ENCODE peak calls at places on chromosomes 6 and 20, in five cellular contexts. One of them, this sample, is unnamed.

GRCh38 chr6:157405986-157406385 is 25.0 kb downstream of the ZDHHC14 start:
- DNase-seq in pancreas: no peak
- DNase-seq in astrocyte: peak; percentile 59
- DNase-seq in tibial nerve: no peak
- DNase-seq in colonic mucosa: no peak
- DNase-seq in this sample: no peak

GRCh38 chr20:5513975-5514516 is 197.3 kb upstream of the PROKR2 start:
- DNase-seq in pancreas: no peak
- DNase-seq in astrocyte: peak; percentile 23
- DNase-seq in tibial nerve: no peak
- DNase-seq in colonic mucosa: peak; percentile 66
- DNase-seq in this sample: peak; percentile 64

GRCh38 chr20:48690888-48691287 is 136.9 kb downstream of the PREX1 start:
- DNase-seq in pancreas: no peak
- DNase-seq in astrocyte: peak; percentile 65
- DNase-seq in tibial nerve: no peak
- DNase-seq in colonic mucosa: peak; percentile 81
- DNase-seq in this sample: no peak

GRCh38 chr6:137051790-137052472 is 7.2 kb upstream of the IL20RA start:
- DNase-seq in pancreas: no peak
- DNase-seq in astrocyte: no peak
- DNase-seq in tibial nerve: no peak
- DNase-seq in colonic mucosa: no peak
- DNase-seq in this sample: no peak

GRCh38 chr20:4472906-4473305 is 248.8 kb upstream of the PRND start:
- DNase-seq in pancreas: no peak
- DNase-seq in astrocyte: no peak
- DNase-seq in tibial nerve: no peak
- DNase-seq in colonic mucosa: no peak
- DNase-seq in this sample: no peak

GRCh38 chr6:30590509-30590908 is 19.3 kb downstream of the ABCF1 start:
- DNase-seq in pancreas: no peak
- DNase-seq in astrocyte: no peak
- DNase-seq in tibial nerve: no peak
- DNase-seq in colonic mucosa: no peak
- DNase-seq in this sample: no peak

GRCh38 chr6:10558575-10558974 is 37.4 kb downstream of the GCNT2 start:
- DNase-seq in pancreas: no peak
- DNase-seq in astrocyte: no peak
- DNase-seq in tibial nerve: no peak
- DNase-seq in colonic mucosa: peak; percentile 67
- DNase-seq in this sample: peak; percentile 63

GRCh38 chr6:47075741-47076421 is 33.7 kb upstream of the ADGRF1 start:
- DNase-seq in pancreas: no peak
- DNase-seq in astrocyte: no peak
- DNase-seq in tibial nerve: no peak
- DNase-seq in colonic mucosa: no peak
- DNase-seq in this sample: no peak

GRCh38 chr6:149919834-149920225 is 3.1 kb downstream of the RAET1G start:
- DNase-seq in pancreas: no peak
- DNase-seq in astrocyte: no peak
- DNase-seq in tibial nerve: no peak
- DNase-seq in colonic mucosa: no peak
- DNase-seq in this sample: no peak

GRCh38 chr6:159490298-159490937 is 202.6 kb downstream of the SOD2 start:
- DNase-seq in pancreas: no peak
- DNase-seq in astrocyte: no peak
- DNase-seq in tibial nerve: peak; percentile 75
- DNase-seq in colonic mucosa: no peak
- DNase-seq in this sample: no peak

GRCh38 chr6:18551228-18551627 is 164.1 kb downstream of the RNF144B start:
- DNase-seq in pancreas: no peak
- DNase-seq in astrocyte: peak; percentile 66
- DNase-seq in tibial nerve: no peak
- DNase-seq in colonic mucosa: no peak
- DNase-seq in this sample: no peak

GRCh38 chr6:148491638-148492210 is 149.1 kb downstream of the SASH1 start:
- DNase-seq in pancreas: no peak
- DNase-seq in astrocyte: peak; percentile 40
- DNase-seq in tibial nerve: no peak
- DNase-seq in colonic mucosa: no peak
- DNase-seq in this sample: no peak

GRCh38 chr6:101509556-101509955 is 116.0 kb downstream of the GRIK2 start:
- DNase-seq in pancreas: no peak
- DNase-seq in astrocyte: peak; percentile 11
- DNase-seq in tibial nerve: no peak
- DNase-seq in colonic mucosa: no peak
- DNase-seq in this sample: no peak

GRCh38 chr6:165663283-165663735 is 268 bp upstream of the PDE10A start:
- DNase-seq in pancreas: no peak
- DNase-seq in astrocyte: no peak
- DNase-seq in tibial nerve: peak; percentile 28
- DNase-seq in colonic mucosa: no peak
- DNase-seq in this sample: no peak

GRCh38 chr6:105258816-105259215 is 79.0 kb upstream of the POPDC3 start:
- DNase-seq in pancreas: no peak
- DNase-seq in astrocyte: peak; percentile 55
- DNase-seq in tibial nerve: no peak
- DNase-seq in colonic mucosa: no peak
- DNase-seq in this sample: no peak

GRCh38 chr6:139776051-139776450 is 401.6 kb upstream of the CITED2 start:
- DNase-seq in pancreas: no peak
- DNase-seq in astrocyte: no peak
- DNase-seq in tibial nerve: no peak
- DNase-seq in colonic mucosa: peak; percentile 38
- DNase-seq in this sample: no peak

GRCh38 chr6:79432726-79433125 is 104.5 kb downstream of the LCA5 start:
- DNase-seq in pancreas: no peak
- DNase-seq in astrocyte: no peak
- DNase-seq in tibial nerve: no peak
- DNase-seq in colonic mucosa: no peak
- DNase-seq in this sample: no peak

GRCh38 chr20:50215101-50215500 is 24.5 kb downstream of the CEBPB start:
- DNase-seq in pancreas: no peak
- DNase-seq in astrocyte: peak; percentile 57
- DNase-seq in tibial nerve: no peak
- DNase-seq in colonic mucosa: no peak
- DNase-seq in this sample: no peak

GRCh38 chr6:35258858-35259193 is 709 bp upstream of the ZNF76 start:
- DNase-seq in pancreas: no peak
- DNase-seq in astrocyte: peak; percentile 51
- DNase-seq in tibial nerve: peak; percentile 29
- DNase-seq in colonic mucosa: no peak
- DNase-seq in this sample: no peak

GRCh38 chr6:79656134-79656533 is 25.0 kb downstream of the SH3BGRL2 start:
- DNase-seq in pancreas: no peak
- DNase-seq in astrocyte: no peak
- DNase-seq in tibial nerve: no peak
- DNase-seq in colonic mucosa: no peak
- DNase-seq in this sample: no peak

GRCh38 chr20:41978246-41978790 is 360.1 kb upstream of the CHD6 start:
- DNase-seq in pancreas: no peak
- DNase-seq in astrocyte: no peak
- DNase-seq in tibial nerve: no peak
- DNase-seq in colonic mucosa: no peak
- DNase-seq in this sample: no peak

GRCh38 chr20:49344975-49345374 is 67.1 kb upstream of the ZNFX1 start:
- DNase-seq in pancreas: peak; percentile 21
- DNase-seq in astrocyte: peak; percentile 95
- DNase-seq in tibial nerve: peak; percentile 48
- DNase-seq in colonic mucosa: peak; percentile 21
- DNase-seq in this sample: no peak

GRCh38 chr6:69061066-69061465 is 426.0 kb downstream of the ADGRB3 start:
- DNase-seq in pancreas: no peak
- DNase-seq in astrocyte: no peak
- DNase-seq in tibial nerve: no peak
- DNase-seq in colonic mucosa: no peak
- DNase-seq in this sample: no peak

GRCh38 chr20:35618372-35619131 is 2.9 kb downstream of the SPAG4 start:
- DNase-seq in pancreas: no peak
- DNase-seq in astrocyte: peak; percentile 8
- DNase-seq in tibial nerve: no peak
- DNase-seq in colonic mucosa: peak; percentile 44
- DNase-seq in this sample: peak; percentile 57

GRCh38 chr6:20447157-20447556 is 45.5 kb downstream of the E2F3 start:
- DNase-seq in pancreas: no peak
- DNase-seq in astrocyte: no peak
- DNase-seq in tibial nerve: peak; percentile 14
- DNase-seq in colonic mucosa: no peak
- DNase-seq in this sample: no peak

GRCh38 chr20:57708694-57709673 is 831 bp downstream of the PMEPA1 start:
- DNase-seq in pancreas: no peak
- DNase-seq in astrocyte: no peak
- DNase-seq in tibial nerve: no peak
- DNase-seq in colonic mucosa: peak; percentile 49
- DNase-seq in this sample: peak; percentile 64

GRCh38 chr20:48620486-48621255 is 207.1 kb downstream of the PREX1 start:
- DNase-seq in pancreas: peak; percentile 83
- DNase-seq in astrocyte: peak; percentile 74
- DNase-seq in tibial nerve: peak; percentile 79
- DNase-seq in colonic mucosa: peak; percentile 94
- DNase-seq in this sample: peak; percentile 91

GRCh38 chr20:48294942-48295341 is 509.7 kb upstream of the SULF2 start:
- DNase-seq in pancreas: no peak
- DNase-seq in astrocyte: no peak
- DNase-seq in tibial nerve: no peak
- DNase-seq in colonic mucosa: no peak
- DNase-seq in this sample: no peak

GRCh38 chr6:144777249-144777648 is 492.1 kb downstream of the UTRN start:
- DNase-seq in pancreas: no peak
- DNase-seq in astrocyte: no peak
- DNase-seq in tibial nerve: no peak
- DNase-seq in colonic mucosa: no peak
- DNase-seq in this sample: no peak

GRCh38 chr6:134288538-134289203 is 29.2 kb downstream of the SGK1 start:
- DNase-seq in pancreas: no peak
- DNase-seq in astrocyte: peak; percentile 92
- DNase-seq in tibial nerve: peak; percentile 45
- DNase-seq in colonic mucosa: no peak
- DNase-seq in this sample: no peak

GRCh38 chr6:109397020-109397419 is 14.8 kb upstream of the CD164 start:
- DNase-seq in pancreas: no peak
- DNase-seq in astrocyte: no peak
- DNase-seq in tibial nerve: no peak
- DNase-seq in colonic mucosa: no peak
- DNase-seq in this sample: no peak

GRCh38 chr6:158269657-158270056 is 42.6 kb upstream of the TULP4 start:
- DNase-seq in pancreas: no peak
- DNase-seq in astrocyte: no peak
- DNase-seq in tibial nerve: no peak
- DNase-seq in colonic mucosa: no peak
- DNase-seq in this sample: no peak

GRCh38 chr20:50141018-50141675 is 12.4 kb downstream of the PEDS1 start:
- DNase-seq in pancreas: no peak
- DNase-seq in astrocyte: no peak
- DNase-seq in tibial nerve: no peak
- DNase-seq in colonic mucosa: no peak
- DNase-seq in this sample: no peak

GRCh38 chr6:13383280-13384163 is 55.2 kb upstream of the TBC1D7 start:
- DNase-seq in pancreas: peak; percentile 32
- DNase-seq in astrocyte: peak; percentile 57
- DNase-seq in tibial nerve: no peak
- DNase-seq in colonic mucosa: no peak
- DNase-seq in this sample: no peak

GRCh38 chr6:75481936-75482593 is 11.5 kb downstream of the FILIP1 start:
- DNase-seq in pancreas: no peak
- DNase-seq in astrocyte: peak; percentile 63
- DNase-seq in tibial nerve: peak; percentile 46
- DNase-seq in colonic mucosa: no peak
- DNase-seq in this sample: no peak

GRCh38 chr20:33689973-33690372 is 3.8 kb upstream of the E2F1 start:
- DNase-seq in pancreas: no peak
- DNase-seq in astrocyte: peak; percentile 47
- DNase-seq in tibial nerve: no peak
- DNase-seq in colonic mucosa: no peak
- DNase-seq in this sample: no peak
- H3K4me1 ChIP-seq in pancreas: no peaks in the 10 kb centered on the region
- H3K4me1 ChIP-seq in astrocyte: peaks cover 17% of the 10 kb centered on the region
- H3K4me1 ChIP-seq in tibial nerve: peaks cover 42% of the 10 kb centered on the region
- H3K4me1 ChIP-seq in colonic mucosa: peaks cover 10% of the 10 kb centered on the region
- H3K4me1 ChIP-seq in this sample: no peaks in the 10 kb centered on the region

DNA sequence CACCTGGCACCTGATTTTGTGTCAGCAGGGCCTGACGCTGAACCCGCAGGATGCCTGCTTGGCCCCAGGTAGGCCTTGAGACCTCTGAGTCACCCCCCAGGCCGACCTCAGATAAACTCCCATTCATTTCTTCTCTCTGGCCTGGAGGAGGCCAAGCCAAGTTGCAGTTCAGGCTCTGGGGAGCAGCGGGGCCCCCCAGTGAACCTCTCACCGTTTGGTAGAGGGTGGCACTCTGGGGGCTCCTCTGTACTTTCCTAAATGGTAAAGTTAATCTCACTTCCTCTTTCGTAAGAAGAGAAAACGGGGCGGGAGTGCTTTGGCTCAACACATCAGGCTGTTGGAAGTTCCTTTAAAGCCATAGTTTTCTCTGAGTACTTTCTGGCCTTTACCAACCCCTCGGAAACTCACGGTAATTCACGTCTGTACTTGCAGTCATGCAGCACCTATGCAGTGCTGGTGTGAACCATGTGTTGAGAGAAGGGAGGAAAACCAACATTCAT is 2.8 kb downstream of the SIRPA start:
- DNase-seq in pancreas: no peak
- DNase-seq in astrocyte: no peak
- DNase-seq in tibial nerve: no peak
- DNase-seq in colonic mucosa: peak; percentile 27
- DNase-seq in this sample: peak; percentile 76
- H3K27ac ChIP-seq in pancreas: peak overlapping the region; percentile 27
- H3K27ac ChIP-seq in astrocyte: no peak overlapping the region
- H3K27ac ChIP-seq in tibial nerve: peak overlapping the region; percentile 33
- H3K27ac ChIP-seq in colonic mucosa: peak overlapping the region; percentile 40
- H3K27ac ChIP-seq in this sample: peak overlapping the region; percentile 68

GRCh38 chr6:49849121-49849907 is 17.0 kb downstream of the CRISP1 start:
- DNase-seq in pancreas: no peak
- DNase-seq in astrocyte: peak; percentile 25
- DNase-seq in tibial nerve: no peak
- DNase-seq in colonic mucosa: no peak
- DNase-seq in this sample: no peak
- H3K4me1 ChIP-seq in pancreas: no peaks in the 10 kb centered on the region
- H3K4me1 ChIP-seq in astrocyte: no peaks in the 10 kb centered on the region
- H3K4me1 ChIP-seq in tibial nerve: no peaks in the 10 kb centered on the region
- H3K4me1 ChIP-seq in colonic mucosa: no peaks in the 10 kb centered on the region
- H3K4me1 ChIP-seq in this sample: no peaks in the 10 kb centered on the region

DNA sequence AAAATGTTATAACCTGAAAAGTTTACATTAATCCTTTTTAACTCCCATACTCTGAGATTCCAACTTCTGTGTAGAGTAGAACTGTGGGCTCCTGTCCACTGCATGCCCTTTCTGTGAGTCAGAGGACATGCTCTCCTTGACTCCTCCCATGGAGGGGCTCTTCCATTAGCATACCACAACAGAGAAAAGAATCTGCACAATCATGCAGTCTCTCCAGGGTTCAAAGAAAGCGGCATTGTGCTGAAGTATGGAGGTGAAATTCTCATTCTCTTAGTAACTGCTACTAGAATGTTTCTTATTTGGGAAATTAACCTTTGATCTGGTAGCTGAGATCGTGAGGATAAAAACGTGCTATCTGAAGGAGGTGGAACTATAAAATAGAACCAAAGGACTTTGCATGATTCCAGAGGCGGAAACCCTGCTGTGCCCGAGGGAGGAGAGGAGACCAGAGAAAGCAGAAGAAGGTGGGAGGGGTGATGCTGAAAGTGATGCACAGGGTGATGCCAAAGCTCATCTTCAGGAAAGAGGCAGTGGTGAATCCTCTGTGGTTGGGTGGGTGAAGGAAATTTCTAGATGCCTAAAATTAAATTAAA is 202.2 kb upstream of the PCSK2 start:
- DNase-seq in pancreas: no peak
- DNase-seq in astrocyte: peak; percentile 87
- DNase-seq in tibial nerve: no peak
- DNase-seq in colonic mucosa: no peak
- DNase-seq in this sample: no peak
- H3K27ac ChIP-seq in pancreas: no peak overlapping the region
- H3K27ac ChIP-seq in astrocyte: peak overlapping the region; percentile 57
- H3K27ac ChIP-seq in tibial nerve: no peak overlapping the region
- H3K27ac ChIP-seq in colonic mucosa: no peak overlapping the region
- H3K27ac ChIP-seq in this sample: no peak overlapping the region